ENCODE peak calls at places on chromosomes 11 and 22, in nine cellular contexts. One of them, this sample, is unnamed.

GRCh38 chr11:117903505-117904382 is 25.5 kb downstream of the TMPRSS13 start:
- DNase-seq in IMR-90: no peak
- DNase-seq in HFFc6: no peak
- DNase-seq in activated CD8-positive, alpha-beta T cell treated with anti-CD3 and anti-CD28 coated beads, Interleukin-2, amount 10 ng/mL, durations not matched to agents 7 days and 5 days: no peak
- DNase-seq in posterior vena cava: peak
- DNase-seq in CD4-positive, alpha-beta T cell: no peak
- DNase-seq in GM23338: no peak
- DNase-seq in CD4-positive, CD25-positive, alpha-beta regulatory T cell: no peak
- DNase-seq in T-cell: no peak
- DNase-seq in this sample: no peak

GRCh38 chr11:117720061-117720511 is 76.9 kb downstream of the DSCAML1 start:
- DNase-seq in HFFc6: no peak
- DNase-seq in CD4-positive, CD25-positive, alpha-beta regulatory T cell: no peak
- DNase-seq in GM23338: peak
- DNase-seq in IMR-90: no peak
- DNase-seq in posterior vena cava: peak
- DNase-seq in T-cell: no peak
- DNase-seq in CD4-positive, alpha-beta T cell: no peak
- DNase-seq in activated CD8-positive, alpha-beta T cell treated with anti-CD3 and anti-CD28 coated beads, Interleukin-2, amount 10 ng/mL, durations not matched to agents 7 days and 5 days: no peak
- DNase-seq in this sample: no peak

GRCh38 chr11:11416917-11417316 is 63.9 kb upstream of the CSNK2A3 start:
- DNase-seq in HFFc6: peak
- DNase-seq in IMR-90: peak
- DNase-seq in CD4-positive, CD25-positive, alpha-beta regulatory T cell: no peak
- DNase-seq in T-cell: no peak
- DNase-seq in CD4-positive, alpha-beta T cell: no peak
- DNase-seq in posterior vena cava: no peak
- DNase-seq in GM23338: no peak
- DNase-seq in activated CD8-positive, alpha-beta T cell treated with anti-CD3 and anti-CD28 coated beads, Interleukin-2, amount 10 ng/mL, durations not matched to agents 7 days and 5 days: no peak
- DNase-seq in this sample: no peak

GRCh38 chr11:126352163-126352562 is 3.3 kb upstream of the ST3GAL4 start:
- DNase-seq in HFFc6: no peak
- DNase-seq in activated CD8-positive, alpha-beta T cell treated with anti-CD3 and anti-CD28 coated beads, Interleukin-2, amount 10 ng/mL, durations not matched to agents 7 days and 5 days: no peak
- DNase-seq in posterior vena cava: peak
- DNase-seq in GM23338: no peak
- DNase-seq in CD4-positive, alpha-beta T cell: no peak
- DNase-seq in CD4-positive, CD25-positive, alpha-beta regulatory T cell: no peak
- DNase-seq in IMR-90: no peak
- DNase-seq in T-cell: no peak
- DNase-seq in this sample: no peak

GRCh38 chr11:36600155-36600554 is 2.1 kb upstream of the RAG2 start:
- DNase-seq in CD4-positive, CD25-positive, alpha-beta regulatory T cell: no peak
- DNase-seq in T-cell: no peak
- DNase-seq in IMR-90: no peak
- DNase-seq in GM23338: peak
- DNase-seq in posterior vena cava: no peak
- DNase-seq in HFFc6: no peak
- DNase-seq in activated CD8-positive, alpha-beta T cell treated with anti-CD3 and anti-CD28 coated beads, Interleukin-2, amount 10 ng/mL, durations not matched to agents 7 days and 5 days: no peak
- DNase-seq in CD4-positive, alpha-beta T cell: no peak
- DNase-seq in this sample: no peak

GRCh38 chr11:27913650-27914049 is 194.3 kb downstream of the KIF18A start:
- DNase-seq in CD4-positive, CD25-positive, alpha-beta regulatory T cell: no peak
- DNase-seq in IMR-90: peak
- DNase-seq in posterior vena cava: no peak
- DNase-seq in GM23338: no peak
- DNase-seq in activated CD8-positive, alpha-beta T cell treated with anti-CD3 and anti-CD28 coated beads, Interleukin-2, amount 10 ng/mL, durations not matched to agents 7 days and 5 days: no peak
- DNase-seq in HFFc6: peak
- DNase-seq in CD4-positive, alpha-beta T cell: no peak
- DNase-seq in T-cell: no peak
- DNase-seq in this sample: no peak

GRCh38 chr11:16804104-16804947 is 65.9 kb downstream of the C11orf58 start:
- DNase-seq in posterior vena cava: no peak
- DNase-seq in GM23338: no peak
- DNase-seq in CD4-positive, alpha-beta T cell: no peak
- DNase-seq in CD4-positive, CD25-positive, alpha-beta regulatory T cell: no peak
- DNase-seq in T-cell: no peak
- DNase-seq in IMR-90: no peak
- DNase-seq in HFFc6: no peak
- DNase-seq in activated CD8-positive, alpha-beta T cell treated with anti-CD3 and anti-CD28 coated beads, Interleukin-2, amount 10 ng/mL, durations not matched to agents 7 days and 5 days: no peak
- DNase-seq in this sample: no peak

GRCh38 chr11:1228183-1228821 is 5.4 kb downstream of the MUC5B start:
- DNase-seq in activated CD8-positive, alpha-beta T cell treated with anti-CD3 and anti-CD28 coated beads, Interleukin-2, amount 10 ng/mL, durations not matched to agents 7 days and 5 days: no peak
- DNase-seq in T-cell: no peak
- DNase-seq in HFFc6: no peak
- DNase-seq in IMR-90: no peak
- DNase-seq in posterior vena cava: peak
- DNase-seq in CD4-positive, CD25-positive, alpha-beta regulatory T cell: no peak
- DNase-seq in CD4-positive, alpha-beta T cell: no peak
- DNase-seq in GM23338: no peak
- DNase-seq in this sample: no peak

GRCh38 chr11:30333405-30333804 is 10.5 kb downstream of the ARL14EP start:
- DNase-seq in CD4-positive, CD25-positive, alpha-beta regulatory T cell: no peak
- DNase-seq in activated CD8-positive, alpha-beta T cell treated with anti-CD3 and anti-CD28 coated beads, Interleukin-2, amount 10 ng/mL, durations not matched to agents 7 days and 5 days: no peak
- DNase-seq in IMR-90: no peak
- DNase-seq in CD4-positive, alpha-beta T cell: no peak
- DNase-seq in T-cell: no peak
- DNase-seq in GM23338: peak
- DNase-seq in HFFc6: peak
- DNase-seq in posterior vena cava: no peak
- DNase-seq in this sample: no peak

GRCh38 chr22:39115976-39116621 is 19.1 kb downstream of the APOBEC3H start:
- DNase-seq in activated CD8-positive, alpha-beta T cell treated with anti-CD3 and anti-CD28 coated beads, Interleukin-2, amount 10 ng/mL, durations not matched to agents 7 days and 5 days: no peak
- DNase-seq in GM23338: no peak
- DNase-seq in T-cell: no peak
- DNase-seq in posterior vena cava: no peak
- DNase-seq in IMR-90: no peak
- DNase-seq in CD4-positive, CD25-positive, alpha-beta regulatory T cell: no peak
- DNase-seq in HFFc6: no peak
- DNase-seq in CD4-positive, alpha-beta T cell: no peak
- DNase-seq in this sample: no peak

GRCh38 chr11:59158206-59159068 is 13.5 kb upstream of the DTX4 start:
- DNase-seq in HFFc6: peak
- DNase-seq in T-cell: peak
- DNase-seq in posterior vena cava: peak
- DNase-seq in GM23338: peak
- DNase-seq in IMR-90: peak
- DNase-seq in CD4-positive, CD25-positive, alpha-beta regulatory T cell: peak
- DNase-seq in activated CD8-positive, alpha-beta T cell treated with anti-CD3 and anti-CD28 coated beads, Interleukin-2, amount 10 ng/mL, durations not matched to agents 7 days and 5 days: peak
- DNase-seq in CD4-positive, alpha-beta T cell: peak
- DNase-seq in this sample: peak

GRCh38 chr11:12727556-12728070 is 53.4 kb downstream of the TEAD1 start:
- DNase-seq in posterior vena cava: no peak
- DNase-seq in CD4-positive, CD25-positive, alpha-beta regulatory T cell: no peak
- DNase-seq in T-cell: no peak
- DNase-seq in IMR-90: peak
- DNase-seq in activated CD8-positive, alpha-beta T cell treated with anti-CD3 and anti-CD28 coated beads, Interleukin-2, amount 10 ng/mL, durations not matched to agents 7 days and 5 days: no peak
- DNase-seq in GM23338: no peak
- DNase-seq in HFFc6: peak
- DNase-seq in CD4-positive, alpha-beta T cell: no peak
- DNase-seq in this sample: no peak

GRCh38 chr11:73578786-73579185 is 19.1 kb downstream of the FAM168A start:
- DNase-seq in CD4-positive, CD25-positive, alpha-beta regulatory T cell: no peak
- DNase-seq in GM23338: no peak
- DNase-seq in T-cell: no peak
- DNase-seq in activated CD8-positive, alpha-beta T cell treated with anti-CD3 and anti-CD28 coated beads, Interleukin-2, amount 10 ng/mL, durations not matched to agents 7 days and 5 days: no peak
- DNase-seq in CD4-positive, alpha-beta T cell: no peak
- DNase-seq in HFFc6: peak
- DNase-seq in posterior vena cava: no peak
- DNase-seq in IMR-90: no peak
- DNase-seq in this sample: peak

GRCh38 chr11:34850339-34850738 is 65.8 kb downstream of the APIP start:
- DNase-seq in posterior vena cava: no peak
- DNase-seq in activated CD8-positive, alpha-beta T cell treated with anti-CD3 and anti-CD28 coated beads, Interleukin-2, amount 10 ng/mL, durations not matched to agents 7 days and 5 days: no peak
- DNase-seq in GM23338: no peak
- DNase-seq in CD4-positive, CD25-positive, alpha-beta regulatory T cell: no peak
- DNase-seq in IMR-90: no peak
- DNase-seq in T-cell: no peak
- DNase-seq in HFFc6: no peak
- DNase-seq in CD4-positive, alpha-beta T cell: no peak
- DNase-seq in this sample: no peak

GRCh38 chr11:96134622-96135021 is 208.4 kb downstream of the MAML2 start:
- DNase-seq in CD4-positive, alpha-beta T cell: no peak
- DNase-seq in posterior vena cava: no peak
- DNase-seq in activated CD8-positive, alpha-beta T cell treated with anti-CD3 and anti-CD28 coated beads, Interleukin-2, amount 10 ng/mL, durations not matched to agents 7 days and 5 days: no peak
- DNase-seq in CD4-positive, CD25-positive, alpha-beta regulatory T cell: peak
- DNase-seq in GM23338: no peak
- DNase-seq in HFFc6: no peak
- DNase-seq in T-cell: no peak
- DNase-seq in IMR-90: peak
- DNase-seq in this sample: no peak

GRCh38 chr11:112961146-112961668 is at the start of gene NCAM1:
- DNase-seq in GM23338: peak
- DNase-seq in T-cell: no peak
- DNase-seq in IMR-90: peak
- DNase-seq in posterior vena cava: peak
- DNase-seq in activated CD8-positive, alpha-beta T cell treated with anti-CD3 and anti-CD28 coated beads, Interleukin-2, amount 10 ng/mL, durations not matched to agents 7 days and 5 days: peak
- DNase-seq in HFFc6: no peak
- DNase-seq in CD4-positive, CD25-positive, alpha-beta regulatory T cell: no peak
- DNase-seq in CD4-positive, alpha-beta T cell: no peak
- DNase-seq in this sample: peak

GRCh38 chr22:50739279-50739691 is 1.3 kb downstream of the ACR start:
- DNase-seq in GM23338: no peak
- DNase-seq in posterior vena cava: peak
- DNase-seq in HFFc6: no peak
- DNase-seq in T-cell: no peak
- DNase-seq in activated CD8-positive, alpha-beta T cell treated with anti-CD3 and anti-CD28 coated beads, Interleukin-2, amount 10 ng/mL, durations not matched to agents 7 days and 5 days: peak
- DNase-seq in CD4-positive, CD25-positive, alpha-beta regulatory T cell: no peak
- DNase-seq in IMR-90: no peak
- DNase-seq in CD4-positive, alpha-beta T cell: no peak
- DNase-seq in this sample: no peak

GRCh38 chr11:28877366-28877765 is 769.2 kb downstream of the METTL15 start:
- DNase-seq in CD4-positive, CD25-positive, alpha-beta regulatory T cell: no peak
- DNase-seq in GM23338: no peak
- DNase-seq in activated CD8-positive, alpha-beta T cell treated with anti-CD3 and anti-CD28 coated beads, Interleukin-2, amount 10 ng/mL, durations not matched to agents 7 days and 5 days: no peak
- DNase-seq in posterior vena cava: no peak
- DNase-seq in T-cell: no peak
- DNase-seq in CD4-positive, alpha-beta T cell: no peak
- DNase-seq in HFFc6: no peak
- DNase-seq in IMR-90: no peak
- DNase-seq in this sample: no peak

GRCh38 chr11:66106786-66107599 is 36.9 kb downstream of the PACS1 start:
- DNase-seq in GM23338: peak
- DNase-seq in HFFc6: peak
- DNase-seq in CD4-positive, alpha-beta T cell: no peak
- DNase-seq in T-cell: no peak
- DNase-seq in IMR-90: no peak
- DNase-seq in CD4-positive, CD25-positive, alpha-beta regulatory T cell: no peak
- DNase-seq in activated CD8-positive, alpha-beta T cell treated with anti-CD3 and anti-CD28 coated beads, Interleukin-2, amount 10 ng/mL, durations not matched to agents 7 days and 5 days: peak
- DNase-seq in posterior vena cava: no peak
- DNase-seq in this sample: no peak

GRCh38 chr22:30460147-30460546 is 11.7 kb downstream of the SEC14L3 start:
- DNase-seq in GM23338: no peak
- DNase-seq in HFFc6: no peak
- DNase-seq in CD4-positive, CD25-positive, alpha-beta regulatory T cell: no peak
- DNase-seq in T-cell: no peak
- DNase-seq in posterior vena cava: no peak
- DNase-seq in CD4-positive, alpha-beta T cell: no peak
- DNase-seq in activated CD8-positive, alpha-beta T cell treated with anti-CD3 and anti-CD28 coated beads, Interleukin-2, amount 10 ng/mL, durations not matched to agents 7 days and 5 days: no peak
- DNase-seq in IMR-90: no peak
- DNase-seq in this sample: no peak

GRCh38 chr11:128776088-128776433 is 82.2 kb downstream of the FLI1 start:
- DNase-seq in IMR-90: no peak
- DNase-seq in posterior vena cava: no peak
- DNase-seq in GM23338: no peak
- DNase-seq in activated CD8-positive, alpha-beta T cell treated with anti-CD3 and anti-CD28 coated beads, Interleukin-2, amount 10 ng/mL, durations not matched to agents 7 days and 5 days: peak
- DNase-seq in CD4-positive, alpha-beta T cell: peak
- DNase-seq in HFFc6: no peak
- DNase-seq in T-cell: peak
- DNase-seq in CD4-positive, CD25-positive, alpha-beta regulatory T cell: peak
- DNase-seq in this sample: peak

GRCh38 chr11:112519749-112520148 is 259.1 kb upstream of the PLET1 start:
- DNase-seq in posterior vena cava: no peak
- DNase-seq in T-cell: no peak
- DNase-seq in HFFc6: no peak
- DNase-seq in IMR-90: no peak
- DNase-seq in activated CD8-positive, alpha-beta T cell treated with anti-CD3 and anti-CD28 coated beads, Interleukin-2, amount 10 ng/mL, durations not matched to agents 7 days and 5 days: no peak
- DNase-seq in GM23338: no peak
- DNase-seq in CD4-positive, alpha-beta T cell: no peak
- DNase-seq in CD4-positive, CD25-positive, alpha-beta regulatory T cell: no peak
- DNase-seq in this sample: peak